ENCODE peak calls at places on chromosome 13, in six cellular contexts. U, P, M, C, Q and S are unnamed samples.

GRCh38 chr13:98658131-98658530 is 81.2 kb upstream of the STK24 start:
- DNase-seq in U (no peak), P (no peak), M (no peak), C (no peak), Q (no peak), S (no peak)

GRCh38 chr13:42808572-42808971 is 27.2 kb downstream of the FAM216B start:
- DNase-seq in U (no peak), P (no peak), M (no peak), C (no peak), Q (no peak), S (no peak)

GRCh38 chr13:31591834-31592233 is 147.5 kb upstream of the RXFP2 start:
- DNase-seq in U (no peak), P (no peak), M (no peak), C (no peak), Q (no peak), S (no peak)

GRCh38 chr13:43154083-43154739 is 130.8 kb downstream of the DNAJC15 start:
- DNase-seq in U (no peak), P (no peak), M (no peak), C (no peak), Q (no peak), S (no peak)

GRCh38 chr13:74325106-74325505 is 190.9 kb upstream of the KLF12 start:
- DNase-seq in U (peak; percentile 89), P (peak; percentile 80), M (no peak), C (peak; percentile 67), Q (no peak), S (no peak)

GRCh38 chr13:31322025-31322424 is 122.2 kb downstream of the B3GLCT start:
- DNase-seq in U (peak; percentile 30), P (peak; percentile 93), M (no peak), C (no peak), Q (peak; percentile 78), S (no peak)

GRCh38 chr13:36872621-36873020 is 47.4 kb downstream of the SMAD9 start:
- DNase-seq in U (no peak), P (no peak), M (no peak), C (no peak), Q (no peak), S (no peak)

GRCh38 chr13:73608731-73609485 is 525.3 kb downstream of the KLF12 start:
- DNase-seq in U (no peak), P (no peak), M (no peak), C (no peak), Q (no peak), S (no peak)

GRCh38 chr13:77859450-77859849 is 59.2 kb downstream of the EDNRB start:
- DNase-seq in U (no peak), P (peak; percentile 54), M (no peak), C (peak; percentile 59), Q (peak; percentile 34), S (no peak)

GRCh38 chr13:66994097-66994496 is 236.0 kb downstream of the PCDH9 start:
- DNase-seq in U (peak; percentile 61), P (peak; percentile 38), M (peak; percentile 61), C (no peak), Q (peak; percentile 19), S (no peak)

GRCh38 chr13:71477735-71478134 is 389.3 kb downstream of the DACH1 start:
- DNase-seq in U (no peak), P (no peak), M (no peak), C (no peak), Q (no peak), S (no peak)

GRCh38 chr13:59746291-59746962 is 417.3 kb downstream of the DIAPH3 start:
- DNase-seq in U (peak; percentile 26), P (no peak), M (no peak), C (peak; percentile 1), Q (no peak), S (no peak)

GRCh38 chr13:109465151-109465550 is 321.2 kb downstream of the IRS2 start:
- DNase-seq in U (no peak), P (peak; percentile 21), M (no peak), C (no peak), Q (no peak), S (no peak)

GRCh38 chr13:107450931-107451330 is 764.4 kb downstream of the LIG4 start:
- DNase-seq in U (peak; percentile 99), P (peak; percentile 94), M (no peak), C (peak; percentile 96), Q (no peak), S (no peak)

GRCh38 chr13:23905766-23906165 is 8.5 kb upstream of the C1QTNF9B start:
- DNase-seq in U (no peak), P (no peak), M (no peak), C (no peak), Q (no peak), S (no peak)

GRCh38 chr13:80048802-80049201 is 292.1 kb downstream of the SPRY2 start:
- DNase-seq in U (peak; percentile 99), P (peak; percentile 99), M (peak; percentile 33), C (peak; percentile 84), Q (peak; percentile 90), S (peak; percentile 76)

GRCh38 chr13:95601216-95601615 is 43.3 kb downstream of the DZIP1 start:
- DNase-seq in U (no peak), P (no peak), M (no peak), C (no peak), Q (no peak), S (no peak)

GRCh38 chr13:108322206-108322824 is 52.8 kb downstream of the TNFSF13B start:
- DNase-seq in U (peak; percentile 22), P (peak; percentile 7), M (no peak), C (peak; percentile 4), Q (no peak), S (no peak)

GRCh38 chr13:30610311-30610710 is 7.4 kb upstream of the USPL1 start:
- DNase-seq in U (no peak), P (no peak), M (no peak), C (no peak), Q (no peak), S (no peak)

GRCh38 chr13:113759525-113760137 is 605 bp downstream of the TMEM255B start:
- DNase-seq in U (no peak), P (no peak), M (peak; percentile 25), C (no peak), Q (no peak), S (no peak)

GRCh38 chr13:54574791-54575190 is 1546.2 kb downstream of the OLFM4 start:
- DNase-seq in U (no peak), P (no peak), M (no peak), C (no peak), Q (no peak), S (no peak)

GRCh38 chr13:104625196-104625595 is 1559.0 kb upstream of the SLC10A2 start:
- DNase-seq in U (no peak), P (no peak), M (no peak), C (no peak), Q (no peak), S (no peak)

GRCh38 chr13:110915874-110916670 is 1.2 kb upstream of the ANKRD10 start:
- DNase-seq in U (no peak), P (peak; percentile 21), M (no peak), C (no peak), Q (no peak), S (no peak)

GRCh38 chr13:62305758-62306157 is 890.1 kb upstream of the PCDH20 start:
- DNase-seq in U (no peak), P (no peak), M (no peak), C (no peak), Q (no peak), S (peak; percentile 37)

GRCh38 chr13:113734826-113735125 is 24.2 kb upstream of the TMEM255B start:
- DNase-seq in U (no peak), P (no peak), M (no peak), C (no peak), Q (no peak), S (no peak)

GRCh38 chr13:106533101-106533939 is 2.1 kb downstream of the EFNB2 start:
- DNase-seq in U (peak; percentile 81), P (no peak), M (peak; percentile 86), C (peak; percentile 59), Q (peak; percentile 75), S (peak; percentile 60)

GRCh38 chr13:75312884-75313520 is 169.0 kb downstream of the TBC1D4 start:
- DNase-seq in U (no peak), P (no peak), M (no peak), C (no peak), Q (no peak), S (no peak)

GRCh38 chr13:25097426-25097825 is 1.5 kb downstream of the PABPC3 start:
- DNase-seq in U (no peak), P (no peak), M (no peak), C (no peak), Q (no peak), S (no peak)
- H3K4me3 ChIP-seq in U (no peak overlapping the region), P (no peak overlapping the region), M (no peak overlapping the region), C (no peak overlapping the region), Q (no peak overlapping the region), S (no peak overlapping the region)

GRCh38 chr13:48506092-48506701 is 26.7 kb downstream of the RCBTB2 start:
- DNase-seq in U (no peak), P (no peak), M (no peak), C (no peak), Q (no peak), S (no peak)

GRCh38 chr13:48508001-48508400 is 24.9 kb downstream of the RCBTB2 start:
- DNase-seq in U (no peak), P (no peak), M (no peak), C (no peak), Q (no peak), S (no peak)

GRCh38 chr13:48507024-48507423 is 25.9 kb downstream of the RCBTB2 start:
- DNase-seq in U (no peak), P (no peak), M (no peak), C (no peak), Q (no peak), S (no peak)

GRCh38 chr13:48504606-48505369 is 28.1 kb downstream of the RCBTB2 start:
- DNase-seq in U (no peak), P (no peak), M (no peak), C (no peak), Q (no peak), S (no peak)

GRCh38 chr13:48505597-48506091 is 27.2 kb downstream of the RCBTB2 start:
- DNase-seq in U (no peak), P (peak; percentile 39), M (no peak), C (peak; percentile 8), Q (peak; percentile 42), S (peak; percentile 72)
- H3K4me3 ChIP-seq in U (no peak overlapping the region), P (no peak overlapping the region), M (no peak overlapping the region), C (no peak overlapping the region), Q (no peak overlapping the region), S (no peak overlapping the region)

GRCh38 chr13:49374585-49375290 is 69.1 kb downstream of the CAB39L start:
- DNase-seq in U (peak; percentile 78), P (peak; percentile 75), M (no peak), C (peak; percentile 6), Q (no peak), S (no peak)
- H3K4me3 ChIP-seq in U (no peak overlapping the region), P (no peak overlapping the region), M (no peak overlapping the region), C (no peak overlapping the region), Q (no peak overlapping the region), S (no peak overlapping the region)

GRCh38 chr13:50153401-50153800 is 138.2 kb downstream of the KCNRG start:
- DNase-seq in U (no peak), P (no peak), M (no peak), C (no peak), Q (no peak), S (no peak)

GRCh38 chr13:50152224-50152623 is 137.0 kb downstream of the KCNRG start:
- DNase-seq in U (no peak), P (no peak), M (no peak), C (no peak), Q (no peak), S (no peak)

GRCh38 chr13:50153888-50154287 is 138.6 kb downstream of the KCNRG start:
- DNase-seq in U (no peak), P (no peak), M (no peak), C (no peak), Q (no peak), S (no peak)

GRCh38 chr13:50154697-50155096 is 139.5 kb downstream of the KCNRG start:
- DNase-seq in U (no peak), P (no peak), M (no peak), C (no peak), Q (no peak), S (no peak)

GRCh38 chr13:50152655-50153309 is 137.5 kb downstream of the KCNRG start:
- DNase-seq in U (no peak), P (no peak), M (no peak), C (no peak), Q (no peak), S (no peak)
- H3K4me3 ChIP-seq in U (no peak overlapping the region), P (no peak overlapping the region), M (no peak overlapping the region), C (no peak overlapping the region), Q (peak overlapping the region; percentile 1), S (no peak overlapping the region)